ENCODE peak calls at places on chromosomes 13 and 19, in seven cellular contexts. J is endothelial cell of umbilical vein; F is suprapubic skin; Q is bronchial epithelial cell; X is CD4-positive, alpha-beta T cell; Z is GM06990; P is AG04450. G is an unnamed sample.
A peak's percentile ranks its signal among the peaks of the same experiment; 100 is the strongest.

GRCh38 chr13:52179925-52180324 is 20.5 kb upstream of the NEK3 start:
- DNase-seq in X (no peak), Z (no peak), Q (no peak), J (no peak), P (no peak), F (no peak), G (no peak)

GRCh38 chr19:41001243-41001971 is 10.3 kb downstream of the CYP2B6 start:
- DNase-seq in Q (no peak), P (no peak), Z (no peak), J (no peak), X (no peak), F (no peak), G (no peak)

GRCh38 chr19:37991176-37991835 is 84.3 kb downstream of the SIPA1L3 start:
- DNase-seq in J (no peak), Z (no peak), Q (no peak), X (no peak), P (no peak), F (no peak), G (no peak)

GRCh38 chr19:5192568-5192967 is 148.0 kb downstream of the PTPRS start:
- DNase-seq in F (no peak), J (no peak), Q (no peak), Z (no peak), P (no peak), X (no peak), G (no peak)

GRCh38 chr13:41053384-41053826 is 7.9 kb upstream of the WBP4 start:
- DNase-seq in X (no peak), P (no peak), J (no peak), Q (peak; percentile 73), Z (peak; percentile 45), F (no peak), G (no peak)

GRCh38 chr13:46369506-46370268 is 17.4 kb downstream of the RUBCNL start:
- DNase-seq in F (no peak), J (no peak), Q (peak; percentile 39), X (no peak), P (peak; percentile 43), Z (no peak), G (no peak)

GRCh38 chr13:105340061-105340606 is 1195.3 kb downstream of the EFNB2 start:
- DNase-seq in P (no peak), Q (no peak), X (no peak), J (no peak), F (no peak), Z (no peak), G (no peak)

GRCh38 chr19:10069046-10069445 is 17.1 kb upstream of the SHFL start:
- DNase-seq in Q (peak; percentile 13), P (no peak), Z (no peak), F (no peak), J (no peak), X (no peak), G (no peak)

GRCh38 chr19:47618771-47619170 is 9.8 kb downstream of the BICRA start:
- DNase-seq in Z (no peak), P (no peak), J (no peak), X (no peak), F (no peak), Q (no peak), G (peak; percentile 82)

GRCh38 chr13:99617474-99618255 is 116.4 kb downstream of the TM9SF2 start:
- DNase-seq in J (peak; percentile 29), F (no peak), Z (no peak), Q (no peak), X (no peak), P (no peak), G (peak; percentile 38)

GRCh38 chr13:79626924-79627323 is 146.0 kb downstream of the NDFIP2 start:
- DNase-seq in Q (peak; percentile 74), P (no peak), F (no peak), J (no peak), Z (no peak), X (no peak), G (no peak)

GRCh38 chr13:79637086-79637763 is 156.3 kb downstream of the NDFIP2 start:
- DNase-seq in P (no peak), X (no peak), F (no peak), J (no peak), Z (no peak), Q (no peak), G (peak; percentile 74)

GRCh38 chr13:79625517-79625916 is 144.6 kb downstream of the NDFIP2 start:
- DNase-seq in F (no peak), Z (no peak), X (no peak), Q (no peak), P (no peak), J (no peak), G (no peak)

GRCh38 chr13:79628463-79628862 is 147.5 kb downstream of the NDFIP2 start:
- DNase-seq in Q (no peak), Z (no peak), J (no peak), X (no peak), F (no peak), P (no peak), G (no peak)

GRCh38 chr13:79631260-79631659 is 150.3 kb downstream of the NDFIP2 start:
- DNase-seq in X (no peak), F (no peak), P (no peak), J (peak; percentile 93), Q (peak; percentile 99), Z (no peak), G (no peak)
- TF ChIP-seq CTCF in X (no peak), F (peak; percentile 10), P (peak; percentile 23), J (peak; percentile 27), Q (peak; percentile 30), Z (peak; percentile 6), G (peak; percentile 51)

DNA sequence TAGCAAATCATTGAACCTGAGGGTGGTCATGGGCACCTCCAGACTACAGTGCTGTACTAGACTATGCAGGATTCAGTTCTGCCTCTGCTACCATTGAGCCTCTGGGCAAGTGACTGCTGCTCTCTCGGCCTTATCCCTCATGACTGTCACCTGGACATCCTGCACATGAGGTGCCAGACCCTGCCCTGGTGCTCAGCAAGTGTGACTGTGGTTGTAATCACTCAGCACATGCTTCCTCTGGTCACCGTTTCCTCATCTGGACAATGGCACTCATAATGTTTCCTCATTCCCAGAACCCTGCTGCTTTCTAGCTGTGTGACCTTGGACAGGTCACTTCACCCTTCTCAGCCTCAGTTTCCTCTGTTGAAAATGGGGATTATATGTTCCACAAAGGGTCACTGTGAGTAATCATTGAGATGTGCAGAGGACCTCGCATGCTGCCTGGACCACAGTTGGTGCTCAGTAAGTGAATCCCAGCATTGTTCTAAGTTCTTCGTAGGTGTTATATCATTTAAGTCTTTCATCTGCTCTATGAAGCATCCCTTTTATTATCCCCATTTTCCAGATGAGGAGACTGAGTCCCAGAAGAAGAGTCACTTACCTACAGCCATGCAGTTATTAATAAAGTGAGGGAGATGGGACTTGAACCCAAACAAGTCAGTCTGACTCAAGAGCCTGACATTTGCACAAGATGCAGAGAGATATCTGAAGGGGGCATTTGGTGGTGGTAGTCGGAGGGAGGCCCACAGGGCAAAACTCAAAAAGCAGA is 3.2 kb downstream of the SYT3 start:
- DNase-seq in Q (no peak), X (no peak), P (no peak), F (no peak), J (no peak), Z (no peak), G (no peak)
- H3K27me3 ChIP-seq in Q (peaks cover 1% of the 10 kb centered on the region), X (peaks cover 47% of the 10 kb centered on the region), P (peaks cover 25% of the 10 kb centered on the region), F (peaks cover 67% of the 10 kb centered on the region), J (peaks cover 22% of the 10 kb centered on the region), Z (no peaks in the 10 kb centered on the region), G (peaks cover 40% of the 10 kb centered on the region)

DNA sequence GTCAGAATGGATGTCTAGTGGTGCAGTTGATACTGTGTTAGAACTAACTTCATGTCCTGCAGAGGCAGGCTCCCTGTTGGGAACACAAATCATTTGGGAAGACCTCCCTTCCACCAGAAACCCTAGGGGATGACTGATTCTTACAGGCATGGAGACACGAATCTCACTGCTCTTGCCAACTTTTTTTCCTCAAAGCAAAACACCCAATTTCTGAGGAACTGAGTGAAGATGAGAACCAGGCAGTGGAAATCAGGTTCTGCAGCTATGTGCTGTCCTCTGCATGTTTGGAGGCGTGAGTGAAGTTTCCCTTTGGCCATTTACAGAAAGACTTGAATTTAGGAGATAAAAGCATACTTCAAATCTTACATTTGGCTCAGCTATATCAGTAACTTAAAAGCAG is 87.5 kb upstream of the CSNK1A1L start:
- DNase-seq in Z (no peak), Q (peak; percentile 44), P (no peak), X (no peak), J (no peak), F (no peak), G (no peak)
- TF ChIP-seq CTCF in Z (no peak), Q (no peak), P (no peak), X (no peak), J (no peak), F (no peak), G (no peak)

GRCh38 chr19:13022111-13022858 is 27.0 kb downstream of the NFIX start:
- DNase-seq in Z (peak; percentile 36), P (peak; percentile 55), X (no peak), J (no peak), F (no peak), Q (no peak), G (peak; percentile 50)
- H3K27me3 ChIP-seq in Z (peaks cover 2% of the 10 kb centered on the region), P (no peaks in the 10 kb centered on the region), X (peaks cover 23% of the 10 kb centered on the region), J (no peaks in the 10 kb centered on the region), F (no peaks in the 10 kb centered on the region), Q (no peaks in the 10 kb centered on the region), G (no peaks in the 10 kb centered on the region)

GRCh38 chr13:37811441-37811840 is 58.1 kb downstream of the TRPC4 start:
- DNase-seq in X (no peak), F (no peak), Q (no peak), P (no peak), Z (no peak), J (no peak), G (no peak)

DNA sequence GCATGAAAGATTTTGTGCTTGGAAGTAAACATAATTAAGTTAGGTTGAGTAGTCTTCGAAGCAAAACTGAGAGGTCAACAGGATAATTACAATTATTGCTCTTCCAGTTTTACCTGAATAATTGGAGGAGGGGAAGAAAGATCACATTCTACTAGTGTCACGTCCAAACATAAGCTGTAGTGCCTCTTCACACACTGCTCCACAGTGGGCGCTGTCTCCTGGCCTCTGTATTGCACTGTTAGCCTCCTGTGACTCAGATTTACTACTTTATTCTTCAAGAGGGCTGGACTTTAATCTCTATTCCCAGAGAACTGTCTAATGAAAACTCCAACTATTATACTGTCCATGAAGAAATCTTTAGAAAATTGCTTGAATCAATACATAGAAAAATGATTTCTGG is 62.9 kb downstream of the TRPC4 start:
- DNase-seq in F (no peak), J (no peak), Q (peak; percentile 10), Z (no peak), X (no peak), P (no peak), G (no peak)
- TF ChIP-seq CTCF in F (no peak), J (no peak), Q (peak; percentile 17), Z (no peak), X (no peak), P (no peak), G (no peak)

G was measured in heart right ventricle.